ENCODE peak calls at places on chromosomes 16 and 17, in six cellular contexts. T is NCI-H748 treated with DMSO at 0.1 percent for 48 hours, S is fibroblast of mammary gland, O is astrocyte, P is M059J, Z is EH. R is an unnamed sample.

GRCh38 chr17:58316260-58316960 is 12.2 kb downstream of the TSPOAP1 start:
- DNase-seq in T (no peak), S (no peak), O (no peak), P (no peak), Z (no peak), R (no peak)

GRCh38 chr16:89314357-89314756 is 96.9 kb downstream of the ZNF778 start:
- DNase-seq in T (no peak), S (no peak), O (no peak), P (no peak), Z (no peak), R (no peak)

GRCh38 chr17:17147821-17148220 is 58.3 kb downstream of the PLD6 start:
- DNase-seq in T (no peak), S (peak; percentile 88), O (peak; percentile 64), P (no peak), Z (peak; percentile 12), R (no peak)

GRCh38 chr16:76639685-76640289 is 362.6 kb downstream of the CNTNAP4 start:
- DNase-seq in T (no peak), S (peak; percentile 84), O (no peak), P (peak; percentile 27), Z (no peak), R (no peak)

GRCh38 chr17:45143767-45144198 is 4.5 kb upstream of the HEXIM1 start:
- DNase-seq in T (no peak), S (peak; percentile 92), O (peak; percentile 52), P (no peak), Z (peak; percentile 90), R (peak; percentile 55)

GRCh38 chr16:62225675-62226074 is 189.4 kb upstream of the CDH8 start:
- DNase-seq in T (peak; percentile 36), S (peak; percentile 15), O (peak; percentile 20), P (peak; percentile 81), Z (no peak), R (no peak)

GRCh38 chr17:38590988-38591758 is 14.6 kb downstream of the SRCIN1 start:
- DNase-seq in T (no peak), S (no peak), O (no peak), P (peak; percentile 28), Z (peak; percentile 10), R (no peak)

GRCh38 chr16:30561212-30561816 is 3.1 kb upstream of the ZNF764 start:
- DNase-seq in T (no peak), S (peak; percentile 8), O (no peak), P (no peak), Z (peak; percentile 11), R (peak; percentile 41)

GRCh38 chr17:2192367-2193028 is 111.1 kb downstream of the SMG6 start:
- DNase-seq in T (no peak), S (peak; percentile 98), O (peak; percentile 100), P (peak; percentile 98), Z (peak; percentile 99), R (no peak)

GRCh38 chr17:79531191-79531590 is 79.7 kb downstream of the RBFOX3 start:
- DNase-seq in T (no peak), S (no peak), O (no peak), P (no peak), Z (no peak), R (no peak)

GRCh38 chr17:3447625-3448024 is 14.0 kb upstream of the OR1E2 start:
- DNase-seq in T (no peak), S (peak; percentile 30), O (no peak), P (no peak), Z (peak; percentile 2), R (no peak)

GRCh38 chr17:67128700-67129099 is 84.3 kb downstream of the CACNG1 start:
- DNase-seq in T (no peak), S (no peak), O (peak; percentile 39), P (no peak), Z (peak; percentile 11), R (no peak)

GRCh38 chr17:792277-792676 is 10.1 kb downstream of the MRM3 start:
- DNase-seq in T (no peak), S (peak; percentile 27), O (no peak), P (peak; percentile 16), Z (no peak), R (no peak)

GRCh38 chr17:59623151-59623550 is 3.5 kb downstream of the CLTC start:
- DNase-seq in T (no peak), S (peak; percentile 51), O (no peak), P (no peak), Z (no peak), R (no peak)

GRCh38 chr17:77002103-77003045 is 134.2 kb downstream of the MGAT5B start:
- DNase-seq in T (no peak), S (peak; percentile 69), O (peak; percentile 90), P (peak; percentile 97), Z (peak; percentile 56), R (no peak)

GRCh38 chr16:67940436-67941089 is 3.4 kb downstream of the LCAT start:
- DNase-seq in T (no peak), S (no peak), O (no peak), P (no peak), Z (no peak), R (no peak)

GRCh38 chr17:45902892-45903346 is 8.6 kb downstream of the MAPT start:
- DNase-seq in T (no peak), S (no peak), O (no peak), P (peak; percentile 9), Z (no peak), R (no peak)

GRCh38 chr16:68049448-68049847 is 26.4 kb downstream of the DUS2 start:
- DNase-seq in T (no peak), S (no peak), O (no peak), P (no peak), Z (no peak), R (no peak)

GRCh38 chr17:27824745-27825144 is 24.4 kb upstream of the NOS2 start:
- DNase-seq in T (no peak), S (no peak), O (no peak), P (no peak), Z (no peak), R (no peak)

GRCh38 chr16:55487048-55487803 is 8.2 kb downstream of the MMP2 start:
- DNase-seq in T (no peak), S (peak; percentile 100), O (peak; percentile 96), P (no peak), Z (peak; percentile 90), R (no peak)

R was measured in memory B cell.